ENCODE peak calls at places on chromosomes 12 and 14, in six cellular contexts. One of them, this sample, is unnamed.

GRCh38 chr12:104177663-104178501 is 37.7 kb upstream of the TXNRD1 start:
- DNase-seq in NCI-H460: peak
- DNase-seq in HCT116: peak
- DNase-seq in RWPE1: peak
- DNase-seq in neural crest cell: no peak
- DNase-seq in WTC11: no peak
- DNase-seq in this sample: no peak

GRCh38 chr12:22624573-22624907 is 431 bp upstream of the ETNK1 start:
- DNase-seq in NCI-H460: no peak
- DNase-seq in HCT116: no peak
- DNase-seq in RWPE1: no peak
- DNase-seq in neural crest cell: no peak
- DNase-seq in WTC11: no peak
- DNase-seq in this sample: no peak

GRCh38 chr14:75568791-75569190 is 9.6 kb upstream of the FLVCR2 start:
- DNase-seq in NCI-H460: no peak
- DNase-seq in HCT116: no peak
- DNase-seq in RWPE1: no peak
- DNase-seq in neural crest cell: no peak
- DNase-seq in WTC11: no peak
- DNase-seq in this sample: no peak

GRCh38 chr12:79252358-79253075 is 387.9 kb downstream of the SYT1 start:
- DNase-seq in NCI-H460: no peak
- DNase-seq in HCT116: no peak
- DNase-seq in RWPE1: no peak
- DNase-seq in neural crest cell: no peak
- DNase-seq in WTC11: no peak
- DNase-seq in this sample: no peak

GRCh38 chr12:14883663-14884062 is 2.0 kb downstream of the MGP start:
- DNase-seq in NCI-H460: no peak
- DNase-seq in HCT116: no peak
- DNase-seq in RWPE1: no peak
- DNase-seq in neural crest cell: no peak
- DNase-seq in WTC11: no peak
- DNase-seq in this sample: no peak

GRCh38 chr12:124232654-124232987 is 62.3 kb upstream of the RFLNA start:
- DNase-seq in NCI-H460: no peak
- DNase-seq in HCT116: no peak
- DNase-seq in RWPE1: no peak
- DNase-seq in neural crest cell: no peak
- DNase-seq in WTC11: no peak
- DNase-seq in this sample: no peak

GRCh38 chr14:87566986-87567385 is 426.0 kb downstream of the GALC start:
- DNase-seq in NCI-H460: no peak
- DNase-seq in HCT116: no peak
- DNase-seq in RWPE1: no peak
- DNase-seq in neural crest cell: no peak
- DNase-seq in WTC11: no peak
- DNase-seq in this sample: no peak

GRCh38 chr14:95408731-95409471 is 89.2 kb upstream of the CLMN start:
- DNase-seq in NCI-H460: no peak
- DNase-seq in HCT116: no peak
- DNase-seq in RWPE1: no peak
- DNase-seq in neural crest cell: no peak
- DNase-seq in WTC11: no peak
- DNase-seq in this sample: no peak

GRCh38 chr12:48995061-48995879 is 3.9 kb downstream of the DDN start:
- DNase-seq in NCI-H460: peak
- DNase-seq in HCT116: peak
- DNase-seq in RWPE1: peak
- DNase-seq in neural crest cell: peak
- DNase-seq in WTC11: peak
- DNase-seq in this sample: peak

GRCh38 chr12:28817524-28817923 is 331.6 kb upstream of the FAR2 start:
- DNase-seq in NCI-H460: no peak
- DNase-seq in HCT116: no peak
- DNase-seq in RWPE1: no peak
- DNase-seq in neural crest cell: no peak
- DNase-seq in WTC11: peak
- DNase-seq in this sample: no peak

GRCh38 chr12:3377056-3377455 is 113.9 kb upstream of the PRMT8 start:
- DNase-seq in NCI-H460: no peak
- DNase-seq in HCT116: no peak
- DNase-seq in RWPE1: no peak
- DNase-seq in neural crest cell: no peak
- DNase-seq in WTC11: no peak
- DNase-seq in this sample: no peak

GRCh38 chr14:99654235-99655000 is 9.5 kb downstream of the HHIPL1 start:
- DNase-seq in NCI-H460: no peak
- DNase-seq in HCT116: no peak
- DNase-seq in RWPE1: peak
- DNase-seq in neural crest cell: no peak
- DNase-seq in WTC11: no peak
- DNase-seq in this sample: no peak

GRCh38 chr14:66117600-66117999 is 368.6 kb upstream of the CCDC196 start:
- DNase-seq in NCI-H460: peak
- DNase-seq in HCT116: peak
- DNase-seq in RWPE1: peak
- DNase-seq in neural crest cell: no peak
- DNase-seq in WTC11: no peak
- DNase-seq in this sample: peak

GRCh38 chr12:93032748-93033147 is 103.7 kb upstream of the EEA1 start:
- DNase-seq in NCI-H460: no peak
- DNase-seq in HCT116: no peak
- DNase-seq in RWPE1: no peak
- DNase-seq in neural crest cell: no peak
- DNase-seq in WTC11: no peak
- DNase-seq in this sample: no peak

GRCh38 chr14:29652586-29652985 is 275.1 kb downstream of the PRKD1 start:
- DNase-seq in NCI-H460: no peak
- DNase-seq in HCT116: no peak
- DNase-seq in RWPE1: no peak
- DNase-seq in neural crest cell: no peak
- DNase-seq in WTC11: no peak
- DNase-seq in this sample: no peak

GRCh38 chr12:74509886-74510285 is 27.7 kb upstream of the ATXN7L3B start:
- DNase-seq in NCI-H460: no peak
- DNase-seq in HCT116: no peak
- DNase-seq in RWPE1: no peak
- DNase-seq in neural crest cell: no peak
- DNase-seq in WTC11: no peak
- DNase-seq in this sample: no peak

GRCh38 chr12:115103884-115104883 is 420.2 kb upstream of the TBX3 start:
- DNase-seq in NCI-H460: no peak
- DNase-seq in HCT116: no peak
- DNase-seq in RWPE1: no peak
- DNase-seq in neural crest cell: no peak
- DNase-seq in WTC11: no peak
- DNase-seq in this sample: no peak

GRCh38 chr14:23120405-23121251 is 1.6 kb upstream of the CEBPE start:
- DNase-seq in NCI-H460: peak
- DNase-seq in HCT116: peak
- DNase-seq in RWPE1: peak
- DNase-seq in neural crest cell: peak
- DNase-seq in WTC11: peak
- DNase-seq in this sample: peak

GRCh38 chr12:102911320-102911719 is 5.7 kb downstream of the PAH start:
- DNase-seq in NCI-H460: no peak
- DNase-seq in HCT116: no peak
- DNase-seq in RWPE1: no peak
- DNase-seq in neural crest cell: no peak
- DNase-seq in WTC11: no peak
- DNase-seq in this sample: no peak

GRCh38 chr12:47397664-47398281 is 308.1 kb downstream of the RPAP3 start:
- DNase-seq in NCI-H460: peak
- DNase-seq in HCT116: peak
- DNase-seq in RWPE1: peak
- DNase-seq in neural crest cell: no peak
- DNase-seq in WTC11: no peak
- DNase-seq in this sample: no peak

GRCh38 chr14:20434701-20435453 is 1.1 kb downstream of the KLHL33 start:
- DNase-seq in NCI-H460: no peak
- DNase-seq in HCT116: no peak
- DNase-seq in RWPE1: no peak
- DNase-seq in neural crest cell: no peak
- DNase-seq in WTC11: peak
- DNase-seq in this sample: no peak

This sample was measured in NT2/D1.